ENCODE peak calls at places on chromosomes 5 and 9, in six cellular contexts. R is A549, X is testis, Q is IMR-90, T is thyroid gland, O is heart left ventricle. Y is an unnamed sample. For H3K4me1, the result is how much of the 10 kb centered on the place peaks cover.

GRCh38 chr5:158985492-158985891 is 114.2 kb downstream of the EBF1 start:
- DNase-seq in O (no peak), X (no peak), Q (no peak), R (no peak), T (no peak), Y (no peak)

GRCh38 chr5:75052461-75053285 is at the start of gene GCNT4:
- DNase-seq in X (peak), O (peak), Q (peak), R (peak), T (peak), Y (peak)

GRCh38 chr5:79938468-79938867 is 52.6 kb downstream of the MTX3 start:
- DNase-seq in X (no peak), O (no peak), Q (no peak), R (no peak), T (no peak), Y (no peak)

GRCh38 chr5:110639307-110639902 is 87.1 kb downstream of the TMEM232 start:
- DNase-seq in R (no peak), O (no peak), X (no peak), T (no peak), Q (peak), Y (peak)

GRCh38 chr9:77897292-77897691 is 134.3 kb downstream of the GNAQ start:
- DNase-seq in T (peak), Q (peak), O (peak), X (no peak), R (no peak), Y (no peak)

GRCh38 chr5:7856855-7857254 is 5.9 kb upstream of the CFAP90 start:
- DNase-seq in Q (peak), X (peak), O (peak), R (no peak), T (no peak), Y (no peak)

GRCh38 chr5:42923710-42924109 is 112.0 kb upstream of the SELENOP start:
- DNase-seq in Q (no peak), O (no peak), X (no peak), T (no peak), R (no peak), Y (no peak)

GRCh38 chr9:124188331-124189110 is 69.2 kb upstream of the NEK6 start:
- DNase-seq in R (no peak), T (no peak), X (no peak), O (no peak), Q (no peak), Y (no peak)

GRCh38 chr9:91839926-91840464 is 110.0 kb downstream of the ROR2 start:
- DNase-seq in X (no peak), T (no peak), O (no peak), Q (no peak), R (no peak), Y (peak)

GRCh38 chr5:142685418-142686209 is at the start of gene FGF1:
- DNase-seq in Q (no peak), T (peak), R (no peak), O (peak), X (no peak), Y (no peak)

GRCh38 chr9:107700902-107701301 is 211.3 kb upstream of the KLF4 start:
- DNase-seq in Q (no peak), T (no peak), X (no peak), O (no peak), R (no peak), Y (no peak)

GRCh38 chr5:102811962-102812361 is 56.9 kb downstream of the PAM start:
- DNase-seq in Q (peak), O (no peak), T (no peak), R (peak), X (no peak), Y (no peak)

GRCh38 chr5:128749584-128749983 is 211.5 kb upstream of the FBN2 start:
- DNase-seq in T (no peak), O (no peak), R (no peak), Q (no peak), X (no peak), Y (no peak)

GRCh38 chr5:53482717-53483638 is 2.5 kb downstream of the FST start:
- DNase-seq in O (peak), X (peak), T (peak), Q (peak), R (no peak), Y (peak)

GRCh38 chr9:127568971-127569818 is 42.9 kb upstream of the STXBP1 start:
- DNase-seq in O (peak), X (peak), T (peak), Q (peak), R (peak), Y (peak)

GRCh38 chr5:141319202-141319601 is 1.4 kb downstream of the TAF7 start:
- DNase-seq in X (no peak), T (no peak), R (no peak), O (no peak), Q (no peak), Y (no peak)

GRCh38 chr5:96880402-96881164 is 4.3 kb downstream of the ERAP2 start:
- DNase-seq in O (no peak), X (no peak), T (no peak), R (no peak), Q (peak), Y (no peak)

GRCh38 chr9:113989781-113990569 is 88.1 kb downstream of the AMBP start:
- DNase-seq in R (no peak), X (no peak), O (no peak), Q (no peak), T (no peak), Y (no peak)

GRCh38 chr9:126170286-126170823 is 156.3 kb upstream of the MVB12B start:
- DNase-seq in X (no peak), R (no peak), T (no peak), O (no peak), Q (no peak), Y (peak)

GRCh38 chr5:39657943-39658342 is 233.2 kb upstream of the DAB2 start:
- DNase-seq in X (no peak), T (no peak), Q (no peak), O (no peak), R (no peak), Y (no peak)

GRCh38 chr9:77807846-77808749 is 160.0 kb upstream of the GNA14 start:
- DNase-seq in O (no peak), T (no peak), Q (no peak), R (no peak), X (no peak), Y (no peak)

GRCh38 chr9:85258823-85259370 is 482.9 kb downstream of the AGTPBP1 start:
- DNase-seq in O (peak), X (peak), T (peak), Q (no peak), R (peak), Y (no peak)

GRCh38 chr5:150503386-150503785 is 4.5 kb upstream of the NDST1 start:
- DNase-seq in R (no peak), X (no peak), O (no peak), Q (no peak), T (peak), Y (no peak)

GRCh38 chr5:55456216-55456895 is 78.4 kb downstream of the PLPP1 start:
- DNase-seq in X (no peak), R (peak), T (no peak), O (no peak), Q (peak), Y (no peak)

GRCh38 chr5:89493414-89493813 is 610.4 kb upstream of the MEF2C start:
- DNase-seq in X (no peak), O (no peak), T (no peak), Q (no peak), R (no peak), Y (no peak)
- TF ChIP-seq POLR2A in X (no peak), O (no peak), T (no peak), Q (no peak), R (no peak), Y (no peak)

GRCh38 chr9:35380016-35380415 is 109.9 kb upstream of the RUSC2 start:
- DNase-seq in R (no peak), Q (no peak), X (no peak), O (no peak), T (no peak), Y (no peak)

GRCh38 chr9:35380619-35381018 is 109.3 kb upstream of the RUSC2 start:
- DNase-seq in R (no peak), O (no peak), T (no peak), Q (no peak), X (no peak), Y (no peak)

GRCh38 chr9:35385042-35385441 is 104.9 kb upstream of the RUSC2 start:
- DNase-seq in T (no peak), R (no peak), X (peak), O (no peak), Q (peak), Y (no peak)
- TF ChIP-seq CTCF in T (no peak), R (peak), X (no peak), O (peak), Q (peak), Y (no peak)

GRCh38 chr9:96844040-96844439 is 10.3 kb downstream of the ZNF782 start:
- DNase-seq in T (no peak), R (no peak), Q (no peak), X (no peak), O (no peak), Y (no peak)
- H3K4me1 ChIP-seq in T (under half), R (under half), Q (under half), X (under half), O (under half), Y (under half)

DNA sequence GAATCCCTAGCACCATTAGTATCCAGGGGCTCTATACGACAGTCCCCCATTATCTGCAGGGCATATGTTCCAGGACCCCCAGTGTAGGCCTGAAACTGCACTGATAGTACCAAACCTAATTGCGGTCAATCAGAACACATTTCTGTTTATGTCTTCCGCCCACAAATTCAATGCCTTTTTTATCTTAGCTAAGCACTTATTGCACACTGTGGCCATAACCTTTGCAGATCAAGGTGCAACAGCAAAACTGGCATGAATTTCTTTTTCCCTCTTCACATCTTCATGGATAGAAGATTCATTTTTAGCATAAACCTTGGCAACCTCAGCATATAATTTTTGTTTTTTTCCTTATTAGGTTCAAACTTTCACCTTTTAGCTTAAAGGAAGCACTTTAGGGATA is 361.1 kb downstream of the DEPDC1B start:
- DNase-seq in T (no peak), X (no peak), O (no peak), R (no peak), Q (no peak), Y (no peak)
- TF ChIP-seq POLR2A in T (no peak), X (no peak), O (no peak), R (no peak), Q (no peak), Y (no peak)

GRCh38 chr5:115800108-115800507 is 16.4 kb downstream of the CDO1 start:
- DNase-seq in Q (no peak), O (no peak), X (no peak), T (no peak), R (no peak), Y (no peak)

GRCh38 chr5:115795700-115796099 is 20.8 kb downstream of the CDO1 start:
- DNase-seq in R (no peak), T (no peak), Q (no peak), O (no peak), X (no peak), Y (no peak)

GRCh38 chr5:115801152-115801551 is 15.3 kb downstream of the CDO1 start:
- DNase-seq in X (no peak), Q (no peak), O (no peak), T (no peak), R (no peak), Y (no peak)

GRCh38 chr5:115798252-115798651 is 18.2 kb downstream of the CDO1 start:
- DNase-seq in T (no peak), Q (no peak), R (no peak), O (no peak), X (no peak), Y (no peak)

GRCh38 chr5:115796656-115797055 is 19.8 kb downstream of the CDO1 start:
- DNase-seq in O (no peak), Q (no peak), X (no peak), T (no peak), R (no peak), Y (no peak)
- TF ChIP-seq CTCF in O (no peak), Q (no peak), X (no peak), T (no peak), R (no peak), Y (no peak)

DNA sequence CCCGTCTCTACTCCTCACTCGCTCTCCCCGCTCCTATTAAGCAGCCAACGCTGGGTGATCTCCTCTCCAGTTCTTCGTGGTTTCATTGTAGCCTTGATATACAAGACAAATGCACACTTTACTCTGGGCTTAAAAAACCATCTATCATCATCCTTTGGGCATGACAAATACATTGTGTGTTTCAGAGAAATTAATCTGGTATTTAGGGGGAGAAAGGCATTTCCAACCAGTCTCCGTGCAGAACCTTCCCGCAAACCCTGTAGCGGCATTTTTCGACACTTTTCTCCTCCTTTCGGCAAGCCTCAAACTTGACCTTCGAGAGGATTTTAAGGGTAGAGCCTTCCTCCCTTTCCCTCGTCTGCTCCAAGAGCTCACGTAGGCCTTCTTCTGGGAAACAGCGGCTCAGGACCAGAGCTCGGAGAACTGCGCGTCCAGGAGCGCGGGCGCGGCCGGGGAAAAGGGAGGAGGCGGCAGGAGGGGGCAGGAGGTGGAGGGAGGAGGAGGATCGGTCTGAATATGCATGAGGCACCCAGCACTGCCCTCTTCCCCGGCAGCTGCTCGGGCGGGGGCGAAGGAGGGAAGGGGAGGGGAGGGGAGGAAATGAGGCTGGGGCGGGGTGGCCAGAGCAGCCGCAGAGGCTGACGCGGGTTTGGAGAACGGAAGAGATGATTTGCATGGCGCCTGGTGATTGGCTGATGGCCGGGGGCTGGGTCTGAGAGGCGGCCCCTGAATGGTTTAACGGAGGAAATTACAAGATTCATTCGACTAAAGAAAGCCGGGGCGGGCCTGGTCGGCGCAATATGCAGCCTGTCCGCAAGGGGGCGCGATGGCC is 127.6 kb downstream of the TMEM161B start:
- DNase-seq in X (peak), T (peak), Q (peak), R (peak), O (peak), Y (peak)
- H3K4me1 ChIP-seq in X (under half), T (under half), Q (under half), R (under half), O (under half), Y (half or more)

Y was measured in spleen.